ENCODE peak calls at places on chromosomes 1 and 21, in eight cellular contexts. One of them, this sample, is unnamed.

GRCh38 chr1:91026777-91027176 is 4.9 kb upstream of the ZNF644 start:
- DNase-seq in PC-3: peak; percentile 70
- DNase-seq in NCI-H82: no peak
- DNase-seq in stimulated activated CD8-positive, alpha-beta memory T cell treated with anti-CD3 and anti-CD28 coated beads, Interleukin-4, amount 100 ng/mL, for 48 hours: no peak
- DNase-seq in activated CD8-positive, alpha-beta memory T cell treated with anti-CD3 and anti-CD28 coated beads for 24 hours: no peak
- DNase-seq in GDM1: no peak
- DNase-seq in NT2/D1: no peak
- DNase-seq in hypothalamus: no peak
- DNase-seq in this sample: no peak

GRCh38 chr1:168887381-168887780 is 158.4 kb upstream of the DPT start:
- DNase-seq in PC-3: no peak
- DNase-seq in NCI-H82: no peak
- DNase-seq in stimulated activated CD8-positive, alpha-beta memory T cell treated with anti-CD3 and anti-CD28 coated beads, Interleukin-4, amount 100 ng/mL, for 48 hours: no peak
- DNase-seq in activated CD8-positive, alpha-beta memory T cell treated with anti-CD3 and anti-CD28 coated beads for 24 hours: no peak
- DNase-seq in GDM1: no peak
- DNase-seq in NT2/D1: no peak
- DNase-seq in hypothalamus: no peak
- DNase-seq in this sample: no peak

GRCh38 chr1:26290416-26291261 is 10.8 kb downstream of the SH3BGRL3 start:
- DNase-seq in PC-3: no peak
- DNase-seq in NCI-H82: no peak
- DNase-seq in stimulated activated CD8-positive, alpha-beta memory T cell treated with anti-CD3 and anti-CD28 coated beads, Interleukin-4, amount 100 ng/mL, for 48 hours: no peak
- DNase-seq in activated CD8-positive, alpha-beta memory T cell treated with anti-CD3 and anti-CD28 coated beads for 24 hours: no peak
- DNase-seq in GDM1: peak; percentile 41
- DNase-seq in NT2/D1: no peak
- DNase-seq in hypothalamus: no peak
- DNase-seq in this sample: no peak

GRCh38 chr1:228849011-228849541 is 113.8 kb downstream of the RHOU start:
- DNase-seq in PC-3: no peak
- DNase-seq in NCI-H82: no peak
- DNase-seq in stimulated activated CD8-positive, alpha-beta memory T cell treated with anti-CD3 and anti-CD28 coated beads, Interleukin-4, amount 100 ng/mL, for 48 hours: no peak
- DNase-seq in activated CD8-positive, alpha-beta memory T cell treated with anti-CD3 and anti-CD28 coated beads for 24 hours: peak; percentile 21
- DNase-seq in GDM1: no peak
- DNase-seq in NT2/D1: no peak
- DNase-seq in hypothalamus: no peak
- DNase-seq in this sample: peak; percentile 57

GRCh38 chr1:202618387-202619022 is 91.7 kb downstream of the SYT2 start:
- DNase-seq in PC-3: peak; percentile 23
- DNase-seq in NCI-H82: no peak
- DNase-seq in stimulated activated CD8-positive, alpha-beta memory T cell treated with anti-CD3 and anti-CD28 coated beads, Interleukin-4, amount 100 ng/mL, for 48 hours: no peak
- DNase-seq in activated CD8-positive, alpha-beta memory T cell treated with anti-CD3 and anti-CD28 coated beads for 24 hours: no peak
- DNase-seq in GDM1: no peak
- DNase-seq in NT2/D1: no peak
- DNase-seq in hypothalamus: no peak
- DNase-seq in this sample: no peak

GRCh38 chr21:32807717-32808380 is 36.3 kb upstream of the PAXBP1 start:
- DNase-seq in PC-3: peak; percentile 25
- DNase-seq in NCI-H82: peak; percentile 79
- DNase-seq in stimulated activated CD8-positive, alpha-beta memory T cell treated with anti-CD3 and anti-CD28 coated beads, Interleukin-4, amount 100 ng/mL, for 48 hours: no peak
- DNase-seq in activated CD8-positive, alpha-beta memory T cell treated with anti-CD3 and anti-CD28 coated beads for 24 hours: no peak
- DNase-seq in GDM1: no peak
- DNase-seq in NT2/D1: peak; percentile 33
- DNase-seq in hypothalamus: no peak
- DNase-seq in this sample: peak; percentile 55

GRCh38 chr1:16145988-16146887 is 9.6 kb downstream of the EPHA2 start:
- DNase-seq in PC-3: peak; percentile 89
- DNase-seq in NCI-H82: no peak
- DNase-seq in stimulated activated CD8-positive, alpha-beta memory T cell treated with anti-CD3 and anti-CD28 coated beads, Interleukin-4, amount 100 ng/mL, for 48 hours: no peak
- DNase-seq in activated CD8-positive, alpha-beta memory T cell treated with anti-CD3 and anti-CD28 coated beads for 24 hours: no peak
- DNase-seq in GDM1: no peak
- DNase-seq in NT2/D1: peak; percentile 74
- DNase-seq in hypothalamus: no peak
- DNase-seq in this sample: no peak

GRCh38 chr1:8903908-8904650 is 25.6 kb upstream of the ENO1 start:
- DNase-seq in PC-3: peak; percentile 98
- DNase-seq in NCI-H82: no peak
- DNase-seq in stimulated activated CD8-positive, alpha-beta memory T cell treated with anti-CD3 and anti-CD28 coated beads, Interleukin-4, amount 100 ng/mL, for 48 hours: no peak
- DNase-seq in activated CD8-positive, alpha-beta memory T cell treated with anti-CD3 and anti-CD28 coated beads for 24 hours: no peak
- DNase-seq in GDM1: no peak
- DNase-seq in NT2/D1: no peak
- DNase-seq in hypothalamus: no peak
- DNase-seq in this sample: no peak

GRCh38 chr1:24111264-24111997 is 504 bp downstream of the MYOM3 start:
- DNase-seq in PC-3: no peak
- DNase-seq in NCI-H82: no peak
- DNase-seq in stimulated activated CD8-positive, alpha-beta memory T cell treated with anti-CD3 and anti-CD28 coated beads, Interleukin-4, amount 100 ng/mL, for 48 hours: no peak
- DNase-seq in activated CD8-positive, alpha-beta memory T cell treated with anti-CD3 and anti-CD28 coated beads for 24 hours: no peak
- DNase-seq in GDM1: no peak
- DNase-seq in NT2/D1: no peak
- DNase-seq in hypothalamus: no peak
- DNase-seq in this sample: no peak

GRCh38 chr1:211329764-211330201 is 3.1 kb downstream of the TRAF5 start:
- DNase-seq in PC-3: no peak
- DNase-seq in NCI-H82: no peak
- DNase-seq in stimulated activated CD8-positive, alpha-beta memory T cell treated with anti-CD3 and anti-CD28 coated beads, Interleukin-4, amount 100 ng/mL, for 48 hours: no peak
- DNase-seq in activated CD8-positive, alpha-beta memory T cell treated with anti-CD3 and anti-CD28 coated beads for 24 hours: no peak
- DNase-seq in GDM1: no peak
- DNase-seq in NT2/D1: no peak
- DNase-seq in hypothalamus: no peak
- DNase-seq in this sample: no peak